ENCODE peak calls at places on chromosomes 5 and 9, in six cellular contexts. J, M, U, W, A and I are unnamed samples.

GRCh38 chr9:86407022-86407421 is 52.8 kb upstream of the TUT7 start:
- DNase-seq in U (peak), M (peak), W (no peak), A (peak), J (no peak), I (no peak)

GRCh38 chr9:85417674-85418073 is 324.1 kb downstream of the AGTPBP1 start:
- DNase-seq in J (no peak), M (no peak), W (no peak), A (no peak), U (no peak), I (no peak)

GRCh38 chr9:121059998-121060636 is 10.0 kb upstream of the C5 start:
- DNase-seq in A (peak), W (no peak), U (peak), M (peak), J (peak), I (peak)

GRCh38 chr9:92530893-92531292 is 4.9 kb downstream of the ECM2 start:
- DNase-seq in A (no peak), U (no peak), M (no peak), J (no peak), W (no peak), I (no peak)

GRCh38 chr9:2013688-2014087 is 1.5 kb upstream of the SMARCA2 start:
- DNase-seq in A (peak), J (no peak), W (no peak), U (no peak), M (no peak), I (no peak)

GRCh38 chr5:59722875-59723274 is 170.7 kb downstream of the PDE4D start:
- DNase-seq in J (no peak), W (no peak), U (no peak), A (peak), M (peak), I (no peak)

GRCh38 chr5:14220642-14221041 is 77.5 kb downstream of the TRIO start:
- DNase-seq in W (no peak), M (no peak), J (no peak), U (no peak), A (no peak), I (no peak)

GRCh38 chr5:75465480-75465879 is 45.9 kb downstream of the CERT1 start:
- DNase-seq in J (no peak), M (peak), U (no peak), A (peak), W (no peak), I (no peak)

GRCh38 chr9:124721109-124721850 is 49.8 kb downstream of the NR6A1 start:
- DNase-seq in J (no peak), W (no peak), U (peak), A (peak), M (peak), I (no peak)

GRCh38 chr5:136563489-136563888 is 198.1 kb upstream of the TRPC7 start:
- DNase-seq in W (no peak), U (no peak), A (no peak), J (no peak), M (no peak), I (no peak)

GRCh38 chr9:69081261-69081660 is 45.7 kb downstream of the FXN start:
- DNase-seq in J (no peak), A (no peak), W (no peak), U (no peak), M (no peak), I (no peak)

GRCh38 chr9:14256588-14256987 is 57.4 kb downstream of the NFIB start:
- DNase-seq in J (no peak), U (no peak), A (peak), W (no peak), M (no peak), I (no peak)

GRCh38 chr5:133353741-133354140 is 258.6 kb downstream of the FSTL4 start:
- DNase-seq in M (no peak), W (peak), A (no peak), J (no peak), U (no peak), I (no peak)

GRCh38 chr5:139061856-139062255 is 136.3 kb downstream of the SIL1 start:
- DNase-seq in J (no peak), M (peak), A (peak), U (no peak), W (no peak), I (no peak)

GRCh38 chr5:57174850-57175525 is 1.1 kb downstream of the GPBP1 start:
- DNase-seq in U (no peak), W (no peak), A (no peak), J (no peak), M (no peak), I (no peak)

GRCh38 chr9:137083418-137084004 is 3.3 kb upstream of the MAN1B1 start:
- DNase-seq in J (no peak), W (peak), M (peak), U (peak), A (peak), I (no peak)

GRCh38 chr5:142924135-142924883 is 154.1 kb downstream of the ARHGAP26 start:
- DNase-seq in U (peak), J (no peak), M (peak), A (peak), W (no peak), I (peak)

GRCh38 chr9:14277761-14278160 is 36.2 kb downstream of the NFIB start:
- DNase-seq in A (peak), U (no peak), M (no peak), J (no peak), W (no peak), I (no peak)

GRCh38 chr9:36632892-36633291 is 60.2 kb downstream of the MELK start:
- DNase-seq in J (peak), M (peak), A (peak), U (peak), W (no peak), I (peak)

GRCh38 chr5:25255128-25255527 is 610.4 kb upstream of the CDH10 start:
- DNase-seq in W (no peak), J (no peak), A (no peak), M (no peak), U (peak), I (no peak)

GRCh38 chr5:164637931-164638521 is 1132.6 kb downstream of the MAT2B start:
- DNase-seq in U (no peak), M (no peak), W (no peak), J (no peak), A (no peak), I (no peak)

GRCh38 chr9:106333487-106333886 is 529.5 kb upstream of the ZNF462 start:
- DNase-seq in W (no peak), A (no peak), M (no peak), U (peak), J (no peak), I (no peak)

GRCh38 chr9:21316860-21317259 is 11.7 kb upstream of the IFNA5 start:
- DNase-seq in A (no peak), U (peak), W (no peak), J (no peak), M (no peak), I (no peak)

GRCh38 chr5:151126199-151126645 is 31.4 kb downstream of the ANXA6 start:
- DNase-seq in W (peak), J (peak), U (peak), A (peak), M (peak), I (peak)

GRCh38 chr9:3856592-3856991 is 330.8 kb upstream of the RFX3 start:
- DNase-seq in J (no peak), M (peak), U (no peak), W (no peak), A (peak), I (no peak)

GRCh38 chr5:44242791-44243190 is 146.4 kb downstream of the FGF10 start:
- DNase-seq in U (no peak), A (no peak), M (no peak), W (no peak), J (no peak), I (no peak)

GRCh38 chr5:159987031-159987674 is 21.8 kb upstream of the TTC1 start:
- DNase-seq in U (peak), J (peak), W (peak), A (peak), M (peak), I (peak)

GRCh38 chr5:151770383-151771258 is 1.1 kb upstream of the G3BP1 start:
- DNase-seq in M (peak), A (peak), J (peak), U (peak), W (peak), I (peak)

GRCh38 chr9:135792268-135793128 is 90.5 kb downstream of the KCNT1 start:
- DNase-seq in W (no peak), J (no peak), U (peak), M (no peak), A (no peak), I (no peak)
- TF ChIP-seq CTCF in W (no peak), J (no peak), U (peak), M (no peak), A (no peak), I (no peak)

GRCh38 chr5:4080370-4080769 is 484.7 kb downstream of the IRX1 start:
- DNase-seq in J (no peak), W (no peak), U (no peak), A (no peak), M (no peak), I (no peak)

GRCh38 chr5:4083591-4084337 is 488.1 kb downstream of the IRX1 start:
- DNase-seq in J (no peak), W (no peak), U (no peak), A (peak), M (peak), I (no peak)

GRCh38 chr5:4082966-4083564 is 487.4 kb downstream of the IRX1 start:
- DNase-seq in A (peak), J (no peak), W (no peak), U (no peak), M (peak), I (no peak)

GRCh38 chr5:4079881-4080280 is 484.2 kb downstream of the IRX1 start:
- DNase-seq in U (no peak), A (peak), M (peak), W (no peak), J (no peak), I (no peak)

GRCh38 chr5:4081466-4081865 is 485.8 kb downstream of the IRX1 start:
- DNase-seq in M (no peak), A (no peak), W (no peak), J (no peak), U (no peak), I (no peak)
- TF ChIP-seq CTCF in M (no peak), A (no peak), W (no peak), J (no peak), U (no peak), I (no peak)

GRCh38 chr5:172825610-172826204 is 8.3 kb upstream of the ERGIC1 start:
- DNase-seq in U (no peak), M (no peak), J (no peak), A (no peak), W (no peak), I (no peak)
- TF ChIP-seq CTCF in U (no peak), M (no peak), J (no peak), A (no peak), W (no peak), I (no peak)

DNA sequence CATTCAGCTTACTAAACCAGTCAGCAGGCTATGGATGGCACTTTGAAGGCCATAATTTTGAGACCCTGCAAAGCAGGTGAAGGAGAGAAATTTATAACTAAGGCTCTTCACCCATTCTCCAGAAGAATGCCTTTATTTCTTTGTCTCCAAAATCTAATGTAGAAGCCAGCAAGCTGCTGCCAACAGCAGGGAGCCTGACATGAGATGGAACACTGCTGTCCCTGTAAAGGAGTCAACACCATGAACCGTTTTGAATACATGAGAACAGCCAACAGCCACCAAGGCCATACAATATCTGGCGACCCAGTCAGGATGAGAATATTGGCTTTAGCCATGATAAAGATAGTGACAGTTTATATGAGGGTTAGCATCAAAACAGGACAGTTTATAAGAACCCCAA is 121.2 kb upstream of the LIFR start:
- DNase-seq in M (no peak), A (no peak), W (no peak), U (no peak), J (no peak), I (no peak)
- TF ChIP-seq CTCF in M (no peak), A (no peak), W (no peak), U (no peak), J (no peak), I (no peak)